ENCODE peak calls at places on chromosome 21, in eight cellular contexts. H, K, M, R, C, G, P and B are unnamed samples.

GRCh38 chr21:36753556-36753955 is 54.6 kb downstream of the SIM2 start:
- DNase-seq in H (no peak), P (peak), M (no peak), C (no peak), K (no peak), G (peak), R (no peak), B (no peak)

GRCh38 chr21:37139902-37140301 is 66.8 kb downstream of the TTC3 start:
- DNase-seq in R (no peak), K (no peak), H (no peak), G (peak), P (peak), C (no peak), M (no peak), B (no peak)

GRCh38 chr21:31098576-31099005 is 60.3 kb upstream of the KRTAP19-8 start:
- DNase-seq in K (peak), R (peak), P (peak), M (peak), H (peak), C (peak), G (peak), B (peak)

GRCh38 chr21:38646213-38646837 is 148.0 kb upstream of the ERG start:
- DNase-seq in C (no peak), P (peak), R (no peak), H (no peak), K (no peak), M (no peak), G (peak), B (no peak)

GRCh38 chr21:37687001-37687400 is 229.3 kb downstream of the KCNJ6 start:
- DNase-seq in M (no peak), K (no peak), R (peak), G (no peak), H (no peak), C (no peak), P (no peak), B (no peak)

GRCh38 chr21:29726061-29726460 is 213.7 kb downstream of the GRIK1 start:
- DNase-seq in R (no peak), C (no peak), P (no peak), K (no peak), G (no peak), H (no peak), M (no peak), B (no peak)

GRCh38 chr21:17343055-17343454 is 169.8 kb upstream of the CXADR start:
- DNase-seq in C (no peak), H (peak), K (peak), G (peak), P (peak), R (no peak), M (no peak), B (no peak)

GRCh38 chr21:46442938-46443337 is 15.8 kb upstream of the DIP2A start:
- DNase-seq in H (no peak), K (no peak), R (no peak), M (no peak), G (no peak), P (no peak), C (no peak), B (no peak)

GRCh38 chr21:38297193-38297592 is 40.4 kb downstream of the KCNJ15 start:
- DNase-seq in P (peak), R (no peak), G (peak), M (no peak), C (no peak), H (peak), K (no peak), B (no peak)

GRCh38 chr21:37530901-37531351 is 164.4 kb downstream of the DYRK1A start:
- DNase-seq in H (no peak), C (no peak), K (no peak), R (no peak), M (no peak), P (no peak), G (no peak), B (no peak)

GRCh38 chr21:37166733-37167132 is 93.7 kb downstream of the TTC3 start:
- DNase-seq in P (peak), M (peak), H (no peak), G (no peak), K (peak), R (no peak), C (no peak), B (no peak)

GRCh38 chr21:39451332-39452206 is at the start of gene SH3BGR:
- DNase-seq in C (no peak), H (no peak), M (peak), P (peak), R (no peak), K (no peak), G (peak), B (no peak)

GRCh38 chr21:33971492-33972013 is 55.9 kb upstream of the ATP5PO start:
- DNase-seq in C (no peak), R (no peak), G (peak), M (no peak), H (no peak), P (no peak), K (no peak), B (no peak)

GRCh38 chr21:43900690-43901089 is 35.7 kb downstream of the AGPAT3 start:
- DNase-seq in P (no peak), H (no peak), M (no peak), G (no peak), R (no peak), K (no peak), C (no peak), B (no peak)

GRCh38 chr21:17925900-17926299 is 106.7 kb upstream of the C21orf91 start:
- DNase-seq in P (peak), C (no peak), M (no peak), R (no peak), G (peak), K (peak), H (peak), B (no peak)

GRCh38 chr21:36693144-36694040 is 5.5 kb upstream of the SIM2 start:
- DNase-seq in K (no peak), R (no peak), C (no peak), G (no peak), M (peak), P (no peak), H (peak), B (no peak)

GRCh38 chr21:40134731-40135492 is 267.7 kb downstream of the PCP4 start:
- DNase-seq in R (no peak), C (no peak), G (no peak), H (no peak), K (no peak), M (no peak), P (no peak), B (no peak)

GRCh38 chr21:15616864-15617574 is 112.8 kb upstream of the USP25 start:
- DNase-seq in C (no peak), G (peak), R (peak), K (no peak), M (no peak), H (no peak), P (peak), B (no peak)

GRCh38 chr21:43332872-43333300 is 94.0 kb downstream of the SIK1 start:
- DNase-seq in H (no peak), R (no peak), P (peak), K (no peak), C (no peak), M (no peak), G (no peak), B (no peak)

GRCh38 chr21:38819719-38820147 is 14.0 kb downstream of the ETS2 start:
- DNase-seq in H (no peak), C (no peak), P (no peak), K (no peak), R (no peak), M (no peak), G (peak), B (no peak)

GRCh38 chr21:20996421-20997307 is 1.5 kb upstream of the NCAM2 start:
- DNase-seq in M (peak), K (no peak), C (no peak), R (no peak), H (no peak), P (peak), G (peak), B (no peak)

GRCh38 chr21:16088121-16088520 is 358.3 kb downstream of the USP25 start:
- DNase-seq in H (no peak), G (no peak), K (no peak), R (no peak), M (no peak), P (no peak), C (no peak), B (no peak)

GRCh38 chr21:39319814-39320332 is 6.4 kb upstream of the BRWD1 start:
- DNase-seq in R (no peak), P (peak), H (no peak), M (no peak), C (no peak), G (no peak), K (no peak), B (no peak)

GRCh38 chr21:38388219-38388618 is 110.1 kb downstream of the ERG start:
- DNase-seq in G (peak), K (no peak), R (no peak), M (no peak), H (no peak), C (no peak), P (peak), B (no peak)

GRCh38 chr21:39867198-39867650 is at the start of gene PCP4:
- DNase-seq in G (peak), P (peak), M (peak), R (peak), H (peak), C (no peak), K (peak), B (peak)

GRCh38 chr21:39630191-39630591 is 17.5 kb downstream of the B3GALT5 start:
- DNase-seq in C (no peak), M (no peak), R (no peak), G (peak), K (no peak), P (no peak), H (no peak), B (no peak)

GRCh38 chr21:33789697-33790096 is 125.9 kb downstream of the ATP5PO start:
- DNase-seq in C (no peak), P (peak), G (peak), M (no peak), R (no peak), H (no peak), K (no peak), B (no peak)

GRCh38 chr21:43916691-43917514 is 51.9 kb downstream of the AGPAT3 start:
- DNase-seq in K (no peak), H (no peak), C (peak), P (no peak), M (no peak), R (no peak), G (no peak), B (no peak)

GRCh38 chr21:19535356-19535755 is 1131.8 kb upstream of the TMPRSS15 start:
- DNase-seq in K (no peak), R (no peak), M (no peak), C (no peak), P (no peak), H (no peak), G (no peak), B (no peak)

GRCh38 chr21:16308269-16308668 is 578.5 kb downstream of the USP25 start:
- DNase-seq in M (no peak), G (peak), K (no peak), P (peak), R (no peak), H (no peak), C (no peak), B (no peak)

GRCh38 chr21:14875704-14876364 is 189.0 kb downstream of the NRIP1 start:
- DNase-seq in P (no peak), M (no peak), K (no peak), G (peak), C (no peak), R (no peak), H (no peak), B (no peak)

GRCh38 chr21:36059823-36060158 is 535 bp downstream of the SETD4 start:
- DNase-seq in M (no peak), K (no peak), P (no peak), R (no peak), G (no peak), C (no peak), H (peak), B (peak)

GRCh38 chr21:33972539-33972938 is 56.9 kb upstream of the ATP5PO start:
- DNase-seq in M (no peak), G (no peak), K (no peak), H (no peak), R (no peak), C (no peak), P (no peak), B (no peak)

GRCh38 chr21:15742694-15743093 is 12.9 kb downstream of the USP25 start:
- DNase-seq in M (peak), R (no peak), G (no peak), P (no peak), C (no peak), K (no peak), H (no peak), B (no peak)

GRCh38 chr21:24023402-24023801 is 1583.9 kb downstream of the MRPL39 start:
- DNase-seq in K (no peak), R (no peak), C (no peak), M (no peak), H (no peak), G (peak), P (no peak), B (no peak)

GRCh38 chr21:36550761-36551160 is 70.8 kb upstream of the CLDN14 start:
- DNase-seq in C (no peak), M (no peak), K (no peak), G (no peak), P (no peak), R (no peak), H (no peak), B (no peak)

GRCh38 chr21:39556176-39556575 is 56.6 kb upstream of the B3GALT5 start:
- DNase-seq in C (no peak), M (peak), R (no peak), H (no peak), K (no peak), G (no peak), P (no peak), B (no peak)

GRCh38 chr21:46156378-46156645 is 933 bp upstream of the FTCD start:
- DNase-seq in P (no peak), C (no peak), K (no peak), M (no peak), H (no peak), G (no peak), R (peak), B (no peak)

GRCh38 chr21:41895643-41896493 is 16.7 kb upstream of the PRDM15 start:
- DNase-seq in C (peak), M (peak), G (peak), R (no peak), P (no peak), K (peak), H (no peak), B (no peak)
- TF ChIP-seq CTCF in C (no peak), M (peak), G (no peak), R (no peak), P (no peak), K (peak), H (no peak), B (no peak)

GRCh38 chr21:44972301-44972814 is 32.5 kb downstream of the SLX9 start:
- DNase-seq in R (no peak), H (no peak), C (no peak), K (no peak), M (no peak), G (no peak), P (no peak), B (no peak)

GRCh38 chr21:44970766-44971671 is 31.2 kb downstream of the SLX9 start:
- DNase-seq in K (no peak), G (no peak), P (no peak), H (no peak), R (no peak), M (no peak), C (no peak), B (no peak)

GRCh38 chr21:44971672-44971995 is 31.8 kb downstream of the SLX9 start:
- DNase-seq in G (no peak), P (no peak), R (no peak), C (no peak), H (no peak), K (no peak), M (no peak), B (no peak)

GRCh38 chr21:44969066-44969649 is 29.3 kb downstream of the SLX9 start:
- DNase-seq in M (no peak), R (no peak), P (no peak), C (no peak), K (no peak), G (no peak), H (no peak), B (no peak)

DNA sequence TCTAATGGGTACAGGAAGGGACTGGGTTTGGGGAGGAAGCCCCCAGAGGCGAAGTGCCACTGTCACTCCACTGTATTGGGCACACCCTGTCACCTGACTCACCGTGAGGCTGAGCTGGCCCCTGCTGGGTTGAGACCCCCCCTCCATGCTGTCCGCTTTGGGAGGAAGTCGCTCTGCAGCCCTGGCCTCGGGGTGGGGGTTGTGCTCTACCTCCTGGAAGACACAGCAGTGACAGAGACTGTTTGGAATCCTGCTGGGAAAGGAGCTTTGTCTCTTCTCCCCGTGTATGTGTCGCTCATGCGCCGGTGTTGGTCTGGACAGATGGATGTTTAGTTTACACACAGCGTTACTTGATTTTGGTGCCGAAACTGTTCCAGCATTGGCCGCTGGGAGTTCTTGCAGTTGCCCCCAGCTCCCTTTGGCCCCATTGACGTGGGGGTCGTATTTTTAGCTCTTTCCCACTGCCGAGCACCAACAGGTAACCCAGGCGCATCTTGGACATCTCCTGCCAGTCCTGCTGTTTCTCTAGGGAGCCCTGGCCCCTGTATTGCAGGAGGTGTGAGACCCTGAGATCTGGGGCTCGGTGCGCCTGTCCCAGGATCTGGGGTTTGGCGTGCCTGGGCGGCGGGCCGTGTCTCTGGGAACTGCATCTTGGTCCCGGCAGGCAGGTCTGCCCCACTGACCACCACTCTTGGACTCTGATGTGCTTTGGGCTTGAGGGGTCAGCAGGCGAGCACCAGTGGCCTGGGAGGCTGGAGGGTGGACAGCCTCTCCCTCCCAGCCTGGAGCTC is 30.3 kb downstream of the SLX9 start:
- DNase-seq in M (no peak), P (no peak), C (no peak), R (no peak), H (no peak), K (no peak), G (peak), B (no peak)
- TF ChIP-seq CTCF in M (no peak), P (no peak), C (no peak), R (no peak), H (no peak), K (no peak), G (no peak), B (no peak)

GRCh38 chr21:32414579-32415358 is 2.3 kb downstream of the EVA1C start:
- DNase-seq in K (no peak), R (no peak), G (peak), M (no peak), H (no peak), P (peak), C (no peak), B (no peak)
- TF ChIP-seq CTCF in K (peak), R (peak), G (peak), M (peak), H (no peak), P (peak), C (no peak), B (peak)

GRCh38 chr21:35045539-35046222 is 3.4 kb downstream of the RUNX1 start:
- DNase-seq in P (no peak), K (no peak), M (no peak), G (no peak), C (peak), H (no peak), R (no peak), B (no peak)

GRCh38 chr21:35046880-35047229 is 2.2 kb downstream of the RUNX1 start:
- DNase-seq in C (no peak), H (peak), P (no peak), M (no peak), G (peak), R (no peak), K (no peak), B (no peak)

GRCh38 chr21:35048183-35048601 is 910 bp downstream of the RUNX1 start:
- DNase-seq in K (peak), H (no peak), R (no peak), P (no peak), G (peak), M (no peak), C (no peak), B (no peak)

GRCh38 chr21:35044770-35045538 is 4.1 kb downstream of the RUNX1 start:
- DNase-seq in C (no peak), M (no peak), G (no peak), P (no peak), K (no peak), R (no peak), H (no peak), B (no peak)

DNA sequence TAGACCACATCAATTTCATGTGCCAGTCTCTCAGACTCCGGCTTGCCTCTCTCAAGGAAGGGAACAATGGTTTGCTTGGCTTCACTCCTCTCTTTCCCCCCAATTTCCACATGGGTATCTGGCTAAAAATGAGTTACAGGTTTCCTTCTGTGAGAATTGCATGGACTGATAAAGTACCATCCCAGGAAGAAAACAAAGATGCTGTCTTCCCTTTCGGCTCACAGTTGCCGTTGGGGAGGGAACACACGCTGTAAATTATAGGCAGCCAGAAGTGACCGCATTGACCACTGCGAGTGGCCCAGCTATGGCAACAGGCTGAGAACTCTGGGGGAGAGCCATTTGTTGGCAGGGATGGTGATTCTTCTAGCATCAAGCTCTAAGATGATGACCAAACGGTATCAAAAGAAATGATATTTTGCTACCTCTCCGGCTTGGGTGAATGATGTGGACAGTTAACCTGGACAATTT is 2.8 kb downstream of the RUNX1 start:
- DNase-seq in H (no peak), M (no peak), G (no peak), K (no peak), P (no peak), C (no peak), R (no peak), B (no peak)
- TF ChIP-seq CTCF in H (no peak), M (no peak), G (no peak), K (no peak), P (no peak), C (no peak), R (no peak), B (no peak)

GRCh38 chr21:28509031-28509430 is 483.6 kb downstream of the LTN1 start:
- DNase-seq in M (no peak), C (no peak), R (no peak), K (no peak), G (no peak), H (no peak), P (no peak), B (no peak)
- TF ChIP-seq CTCF in M (peak), C (no peak), R (no peak), K (no peak), G (no peak), H (no peak), P (no peak), B (no peak)

GRCh38 chr21:42009018-42009830 is 936 bp downstream of the ZBTB21 start:
- DNase-seq in G (peak), M (peak), P (peak), C (peak), K (peak), H (peak), R (peak), B (peak)
- TF ChIP-seq CTCF in G (peak), M (peak), P (peak), C (peak), K (peak), H (no peak), R (peak), B (peak)